ENCODE peak calls at places on chromosomes 3 and 15, in eight cellular contexts. A, J, I, O, M, V, L and Q are unnamed samples. For H3K4me1, the result is how much of the 10 kb centered on the place peaks cover.

GRCh38 chr3:161038725-161039124 is 66.4 kb downstream of the B3GALNT1 start:
- DNase-seq in A (no peak), J (no peak), I (no peak), O (no peak), M (no peak), V (no peak), L (no peak), Q (no peak)

GRCh38 chr3:183698760-183699159 is 1.2 kb downstream of the YEATS2 start:
- DNase-seq in A (peak), J (no peak), I (no peak), O (no peak), M (no peak), V (no peak), L (no peak), Q (no peak)

GRCh38 chr3:29317659-29318173 is 36.8 kb downstream of the RBMS3 start:
- DNase-seq in A (no peak), J (no peak), I (no peak), O (no peak), M (no peak), V (no peak), L (no peak), Q (no peak)

GRCh38 chr3:191235331-191236314 is 36.6 kb downstream of the OSTN start:
- DNase-seq in A (no peak), J (no peak), I (no peak), O (peak), M (no peak), V (no peak), L (no peak), Q (no peak)

GRCh38 chr15:67969892-67970291 is 84.2 kb upstream of the PIAS1 start:
- DNase-seq in A (no peak), J (no peak), I (no peak), O (no peak), M (no peak), V (no peak), L (no peak), Q (no peak)

GRCh38 chr15:99019558-99020540 is 12.3 kb upstream of the PGPEP1L start:
- DNase-seq in A (no peak), J (peak), I (no peak), O (no peak), M (peak), V (no peak), L (no peak), Q (no peak)

GRCh38 chr15:36484038-36484778 is 95.2 kb upstream of the CDIN1 start:
- DNase-seq in A (no peak), J (no peak), I (no peak), O (no peak), M (no peak), V (no peak), L (no peak), Q (no peak)

GRCh38 chr15:25172691-25173090 is 217.9 kb downstream of the SNRPN start:
- DNase-seq in A (no peak), J (no peak), I (no peak), O (no peak), M (no peak), V (no peak), L (no peak), Q (no peak)

GRCh38 chr3:50486219-50486888 is 17.1 kb downstream of the CACNA2D2 start:
- DNase-seq in A (no peak), J (no peak), I (no peak), O (no peak), M (no peak), V (no peak), L (no peak), Q (no peak)

GRCh38 chr3:23331141-23331935 is 128.2 kb downstream of the UBE2E2 start:
- DNase-seq in A (no peak), J (no peak), I (no peak), O (no peak), M (no peak), V (no peak), L (no peak), Q (no peak)

GRCh38 chr15:25088261-25088790 is 133.5 kb downstream of the SNRPN start:
- DNase-seq in A (no peak), J (no peak), I (no peak), O (no peak), M (no peak), V (no peak), L (no peak), Q (no peak)

GRCh38 chr3:30004481-30004880 is 601.9 kb upstream of the TGFBR2 start:
- DNase-seq in A (no peak), J (no peak), I (no peak), O (no peak), M (no peak), V (no peak), L (no peak), Q (no peak)

GRCh38 chr15:88391006-88391405 is 76.2 kb downstream of the MRPL46 start:
- DNase-seq in A (no peak), J (no peak), I (no peak), O (no peak), M (no peak), V (no peak), L (no peak), Q (no peak)

GRCh38 chr3:72068621-72069020 is 283.7 kb upstream of the PROK2 start:
- DNase-seq in A (no peak), J (no peak), I (no peak), O (no peak), M (no peak), V (no peak), L (no peak), Q (no peak)

GRCh38 chr3:169283902-169284451 is 379.5 kb downstream of the MECOM start:
- DNase-seq in A (no peak), J (no peak), I (no peak), O (no peak), M (no peak), V (no peak), L (no peak), Q (no peak)

GRCh38 chr3:149542375-149543312 is 68.1 kb downstream of the TM4SF4 start:
- DNase-seq in A (no peak), J (no peak), I (no peak), O (no peak), M (peak), V (no peak), L (no peak), Q (no peak)

GRCh38 chr15:55742498-55742926 is 440 bp downstream of the PRTG start:
- DNase-seq in A (peak), J (no peak), I (no peak), O (no peak), M (peak), V (no peak), L (no peak), Q (no peak)

GRCh38 chr15:26260517-26261133 is 397.5 kb upstream of the ATP10A start:
- DNase-seq in A (peak), J (peak), I (no peak), O (no peak), M (peak), V (peak), L (peak), Q (no peak)

GRCh38 chr3:104359546-104359945 is 1007.2 kb upstream of the ALCAM start:
- DNase-seq in A (peak), J (no peak), I (no peak), O (no peak), M (peak), V (no peak), L (no peak), Q (no peak)

GRCh38 chr3:32780735-32781210 is 37.0 kb upstream of the TRIM71 start:
- DNase-seq in A (peak), J (peak), I (peak), O (no peak), M (peak), V (peak), L (peak), Q (no peak)

GRCh38 chr3:147943265-147943945 is 534.2 kb downstream of the ZIC1 start:
- DNase-seq in A (no peak), J (no peak), I (peak), O (no peak), M (peak), V (no peak), L (no peak), Q (no peak)

GRCh38 chr15:60905587-60905986 is 323.5 kb downstream of the RORA start:
- DNase-seq in A (peak), J (no peak), I (no peak), O (no peak), M (no peak), V (no peak), L (no peak), Q (no peak)

GRCh38 chr3:120773932-120774331 is 31.4 kb downstream of the GTF2E1 start:
- DNase-seq in A (no peak), J (no peak), I (no peak), O (no peak), M (no peak), V (peak), L (no peak), Q (no peak)

GRCh38 chr3:21477896-21478295 is 273.1 kb downstream of the ZNF385D start:
- DNase-seq in A (no peak), J (no peak), I (no peak), O (no peak), M (no peak), V (no peak), L (no peak), Q (no peak)

GRCh38 chr3:112001516-112001915 is 2.8 kb downstream of the TAGLN3 start:
- DNase-seq in A (no peak), J (no peak), I (no peak), O (no peak), M (no peak), V (no peak), L (peak), Q (no peak)

GRCh38 chr15:64095795-64096485 is at the start of gene SNX1:
- DNase-seq in A (peak), J (peak), I (peak), O (peak), M (peak), V (peak), L (peak), Q (peak)
- H3K4me1 ChIP-seq in A (under half), J (half or more), I (under half), O (under half), M (under half), V (under half), L (under half), Q (under half)

DNA sequence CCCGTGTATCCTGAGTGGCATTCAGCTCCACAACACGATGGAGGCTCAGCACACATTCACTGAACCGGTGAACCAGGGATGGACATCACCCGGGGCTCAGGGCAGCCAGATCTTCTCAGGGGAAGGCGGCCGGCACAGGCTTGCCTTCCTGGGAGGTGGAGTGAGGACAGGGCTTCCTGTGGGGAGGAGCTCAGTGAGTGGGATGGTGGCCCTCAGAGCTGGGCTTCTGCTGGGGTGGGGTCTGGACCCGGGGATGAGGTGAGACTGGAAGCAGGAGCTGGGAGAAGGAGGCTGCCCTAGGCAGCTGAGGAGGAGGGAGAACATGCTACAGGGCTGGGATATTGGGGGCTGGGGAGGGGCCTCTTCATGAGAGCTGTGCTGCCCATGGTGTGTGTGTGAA is 58.5 kb upstream of the PRR23E start:
- DNase-seq in A (no peak), J (no peak), I (no peak), O (no peak), M (no peak), V (no peak), L (peak), Q (no peak)
- TF ChIP-seq REST in A (no peak), J (no peak), I (no peak), O (no peak), M (no peak), V (no peak), L (no peak), Q (no peak)

DNA sequence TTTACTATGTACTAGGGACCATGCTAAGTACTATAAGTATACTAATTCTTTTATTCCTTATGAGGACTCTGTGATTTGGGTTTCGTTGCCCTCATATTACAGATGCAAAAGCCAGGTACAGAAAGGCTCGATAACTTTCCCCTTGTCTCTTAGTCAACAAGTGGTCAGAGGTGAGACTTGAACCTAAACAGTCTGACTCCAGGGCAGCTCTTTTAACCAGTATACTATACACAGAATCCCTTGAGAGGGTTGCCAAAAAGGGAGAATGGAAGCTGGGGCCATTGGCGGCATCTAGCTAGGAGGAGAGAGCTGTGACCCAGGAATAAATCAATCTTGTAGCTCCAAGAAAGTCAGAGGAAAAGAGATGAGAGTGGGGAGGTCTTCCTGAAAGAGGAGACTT is 92.4 kb downstream of the TOP2B start:
- DNase-seq in A (no peak), J (no peak), I (no peak), O (no peak), M (no peak), V (no peak), L (no peak), Q (no peak)
- H3K4me1 ChIP-seq in A (under half), J (under half), I (under half), O (under half), M (under half), V (under half), L (under half), Q (under half)

DNA sequence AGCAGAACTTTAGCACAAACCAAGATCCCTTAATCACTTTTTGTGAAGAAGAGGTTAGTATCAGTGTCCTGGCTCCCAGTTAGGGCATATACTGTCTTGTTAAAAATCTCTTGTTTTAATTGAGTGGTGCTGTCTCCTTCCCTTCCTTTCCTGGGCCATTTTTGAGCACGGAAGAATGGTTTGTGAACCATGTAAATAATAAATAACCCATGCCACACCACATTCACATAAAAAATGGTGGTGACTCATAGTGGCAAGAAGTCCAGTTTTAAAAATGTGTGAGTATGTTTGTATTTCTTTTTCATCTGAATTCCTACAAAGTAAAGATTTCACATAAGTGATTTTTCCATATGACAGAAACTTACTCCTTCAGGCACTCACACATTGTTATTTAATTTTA is 59.1 kb upstream of the SPRED1 start:
- DNase-seq in A (no peak), J (no peak), I (no peak), O (no peak), M (no peak), V (no peak), L (no peak), Q (no peak)
- TF ChIP-seq REST in A (no peak), J (no peak), I (no peak), O (no peak), M (no peak), V (no peak), L (no peak), Q (no peak)